ENCODE peak calls at places on chromosomes 12 and 14, in eight cellular contexts. N, Z, L, J, V, S, A and U are unnamed samples.

GRCh38 chr14:75561013-75561432 is 17.4 kb upstream of the FLVCR2 start:
- DNase-seq in Z (peak; percentile 71), V (no peak), N (peak; percentile 93), J (peak; percentile 56), A (peak; percentile 91), S (peak; percentile 83), L (peak; percentile 93), U (peak; percentile 84)

GRCh38 chr12:108667349-108667748 is 33.7 kb upstream of the SELPLG start:
- DNase-seq in V (no peak), Z (no peak), S (no peak), N (no peak), J (no peak), A (no peak), L (no peak), U (no peak)

GRCh38 chr12:120831648-120832267 is 72.4 kb downstream of the SPPL3 start:
- DNase-seq in V (no peak), L (no peak), N (no peak), J (no peak), Z (no peak), S (no peak), A (no peak), U (no peak)

GRCh38 chr14:65833256-65833880 is 420.8 kb downstream of the FUT8 start:
- DNase-seq in A (no peak), V (no peak), L (no peak), N (no peak), Z (peak; percentile 8), S (no peak), J (no peak), U (no peak)

GRCh38 chr12:13573698-13574321 is 377.3 kb downstream of the EMP1 start:
- DNase-seq in J (no peak), A (no peak), N (peak; percentile 52), V (no peak), S (peak; percentile 71), Z (peak; percentile 92), L (peak; percentile 75), U (peak; percentile 80)

GRCh38 chr12:62834971-62835547 is 99.9 kb downstream of the PPM1H start:
- DNase-seq in N (peak; percentile 50), V (no peak), J (no peak), Z (peak; percentile 71), L (no peak), S (peak; percentile 25), A (no peak), U (no peak)

GRCh38 chr12:50572760-50573159 is 68.0 kb downstream of the DIP2B start:
- DNase-seq in J (no peak), S (no peak), N (no peak), Z (no peak), L (no peak), A (no peak), V (no peak), U (no peak)

GRCh38 chr12:54060975-54061778 is 7.5 kb downstream of the HOXC4 start:
- DNase-seq in A (no peak), S (no peak), N (no peak), V (no peak), L (peak; percentile 93), Z (peak; percentile 52), J (no peak), U (no peak)

GRCh38 chr14:98752660-98753059 is 519.3 kb downstream of the BCL11B start:
- DNase-seq in S (no peak), N (no peak), Z (no peak), L (no peak), J (no peak), A (no peak), V (no peak), U (no peak)

GRCh38 chr12:89216141-89216952 is 136.0 kb downstream of the DUSP6 start:
- DNase-seq in Z (no peak), S (no peak), L (no peak), A (no peak), N (no peak), J (no peak), V (no peak), U (no peak)

GRCh38 chr14:38138581-38139138 is 69.0 kb upstream of the SSTR1 start:
- DNase-seq in V (no peak), A (no peak), J (no peak), Z (peak; percentile 26), N (peak; percentile 48), S (no peak), L (no peak), U (peak; percentile 27)

GRCh38 chr12:52054231-52054837 is 3.1 kb downstream of the NR4A1 start:
- DNase-seq in V (no peak), Z (no peak), A (no peak), N (no peak), L (no peak), J (no peak), S (peak; percentile 42), U (no peak)

DNA sequence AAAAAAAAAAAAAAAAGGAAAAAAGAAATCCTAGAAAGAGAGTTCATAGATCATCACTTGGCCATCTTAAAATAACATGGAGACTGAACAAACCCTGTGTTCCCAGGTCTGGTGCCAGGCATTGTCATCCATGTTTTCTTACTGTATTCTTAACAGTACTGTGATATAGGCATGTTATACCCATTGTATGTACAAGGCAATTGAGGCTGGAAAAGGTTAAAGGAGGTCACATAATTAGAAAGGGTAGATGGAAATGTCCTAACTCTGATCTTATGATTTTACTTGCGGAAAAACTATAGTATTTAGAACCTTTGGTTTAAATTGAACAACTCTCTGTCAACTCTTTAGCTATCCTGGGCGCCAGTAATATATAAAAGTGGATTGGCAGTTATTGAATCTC is 478.2 kb upstream of the RGS6 start:
- DNase-seq in J (no peak), A (no peak), V (no peak), L (no peak), N (no peak), Z (no peak), S (no peak), U (no peak)
- TF ChIP-seq CTCF in J (no peak), A (no peak), V (no peak), L (no peak), N (no peak), Z (no peak), S (no peak), U (no peak)

DNA sequence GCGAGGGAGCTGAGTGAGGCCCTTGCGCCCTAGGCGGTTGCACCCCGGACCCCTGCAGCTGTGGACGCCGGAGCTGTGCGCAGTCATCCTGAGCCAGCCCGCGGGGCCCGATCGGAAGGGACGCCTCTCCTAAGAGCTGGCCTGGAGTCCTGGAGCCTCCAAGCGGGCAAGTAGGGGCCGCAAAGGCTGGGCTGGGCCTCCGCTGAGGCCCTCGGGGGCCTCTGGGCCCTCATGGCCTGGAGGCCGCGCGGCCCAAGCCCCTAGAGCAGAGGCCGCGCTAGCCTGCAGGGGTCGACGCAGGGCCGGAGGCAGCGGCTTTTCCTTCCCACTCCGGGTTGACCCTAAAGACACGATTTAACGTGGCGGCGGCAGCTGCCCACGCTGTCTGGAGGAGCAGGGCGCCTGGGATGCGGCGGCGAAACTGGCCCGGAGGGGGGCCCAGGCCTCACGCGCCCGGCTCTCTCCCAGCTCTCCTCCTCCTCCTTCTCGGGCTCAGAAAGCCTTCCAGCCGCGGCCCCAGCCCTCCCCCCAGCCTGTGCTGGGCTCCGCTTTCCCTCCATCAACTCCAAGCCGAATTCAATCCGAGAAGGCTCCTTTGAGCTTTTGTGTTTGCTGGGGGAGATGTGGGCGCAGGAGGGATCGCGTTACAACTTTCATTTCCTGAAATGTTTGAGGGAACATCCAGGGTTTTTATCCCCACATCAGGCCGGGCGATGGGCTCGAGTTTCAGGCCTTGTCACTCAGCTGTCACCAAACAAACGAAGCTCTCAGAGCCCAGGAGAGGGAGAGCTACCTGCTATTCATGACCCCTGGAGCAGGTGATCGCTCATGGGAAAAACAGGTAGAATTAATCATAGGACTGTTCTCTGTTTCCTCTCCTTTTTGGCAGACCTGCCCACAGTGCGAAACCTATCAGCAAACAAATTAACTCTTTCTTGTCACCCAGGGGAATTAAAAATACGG is 11.5 kb downstream of the SIX1 start:
- DNase-seq in L (peak; percentile 87), A (peak; percentile 70), V (no peak), Z (no peak), J (no peak), N (peak; percentile 42), S (peak; percentile 40), U (no peak)
- H3K4me3 ChIP-seq in L (peak overlapping the region; percentile 65), A (no peak overlapping the region), V (peak overlapping the region; percentile 14), Z (peak overlapping the region; percentile 29), J (peak overlapping the region; percentile 43), N (no peak overlapping the region), S (peak overlapping the region; percentile 19), U (peak overlapping the region; percentile 16)

DNA sequence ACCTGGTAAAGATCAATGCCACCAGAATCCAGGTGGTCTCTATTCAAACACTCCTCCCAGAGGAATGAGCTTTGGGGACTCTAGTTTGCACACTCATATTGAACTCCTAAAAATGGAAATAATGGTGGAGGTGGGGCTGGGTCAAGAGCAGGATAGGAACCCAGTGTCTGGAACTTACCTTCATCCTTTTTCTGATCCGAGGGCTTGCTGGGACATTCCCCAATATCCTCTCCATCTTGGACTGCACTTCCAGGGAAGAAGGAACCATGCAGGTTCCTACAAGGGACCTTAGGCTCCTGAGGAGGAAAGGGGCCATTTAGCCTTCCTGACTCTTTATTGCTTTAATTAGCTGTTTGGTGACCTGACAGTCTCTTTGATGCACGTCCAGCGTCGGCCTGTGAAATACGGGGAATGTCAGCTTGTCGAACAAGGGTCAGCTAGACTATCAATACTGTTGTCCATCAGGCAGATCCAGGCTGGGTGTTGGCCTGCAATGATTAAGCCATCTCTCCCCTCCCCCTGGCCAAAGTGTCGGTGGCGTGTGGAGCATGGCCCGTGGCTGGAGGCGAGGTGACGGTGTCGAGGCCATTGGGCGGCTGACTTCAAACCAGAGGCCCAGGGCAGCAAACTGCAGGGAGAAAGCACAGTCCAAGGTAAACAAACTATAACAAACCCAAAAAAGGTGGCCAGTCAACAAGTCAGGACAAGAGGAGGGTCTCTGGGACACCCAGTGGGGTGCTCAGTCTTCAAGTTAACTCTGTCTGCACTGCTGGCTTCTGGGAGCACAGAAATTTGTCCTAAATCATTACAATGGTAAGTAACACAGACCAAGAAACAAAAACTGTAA is 405.2 kb upstream of the TBX3 start:
- DNase-seq in L (no peak), S (no peak), N (no peak), J (no peak), V (no peak), A (no peak), Z (no peak), U (no peak)
- TF ChIP-seq CTCF in L (no peak), S (no peak), N (no peak), J (no peak), V (no peak), A (no peak), Z (no peak), U (no peak)

DNA sequence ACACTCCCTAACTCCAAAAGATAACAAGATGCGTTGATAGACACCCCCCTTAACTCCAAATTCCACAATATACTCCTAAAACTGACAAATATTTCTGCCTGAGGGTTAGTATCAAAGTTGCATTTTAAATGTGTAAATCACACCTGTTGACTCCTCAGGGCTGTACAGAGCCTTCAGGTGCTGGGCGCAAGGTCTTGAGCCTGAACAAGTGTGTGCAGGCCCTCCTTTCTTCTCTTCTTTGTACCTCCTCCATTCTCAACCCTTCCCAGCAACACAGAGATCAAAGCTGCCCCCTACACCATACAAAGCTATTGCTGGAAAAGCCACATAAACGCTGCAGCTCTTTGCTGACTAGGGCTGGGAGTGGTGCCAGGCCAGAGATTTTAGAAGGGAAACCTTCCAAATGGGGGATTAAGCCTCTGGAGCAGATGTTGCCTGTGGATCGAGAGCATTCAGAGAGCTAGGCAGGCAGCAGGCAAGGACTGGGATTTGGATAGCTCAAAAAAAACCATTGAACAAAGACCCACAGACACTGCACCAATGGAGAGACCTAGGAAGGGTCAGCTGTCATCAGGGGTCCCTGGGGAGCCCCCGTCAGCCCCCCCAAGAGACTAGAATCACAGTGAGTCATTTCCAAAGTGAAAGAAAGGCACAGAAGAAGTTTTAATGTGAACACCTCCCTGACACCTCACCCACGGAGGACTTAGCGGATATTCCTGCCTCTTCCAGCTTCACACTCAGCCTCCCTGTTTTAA is 18.3 kb upstream of the SUSD6 start:
- DNase-seq in V (peak; percentile 70), Z (peak; percentile 69), L (no peak), A (no peak), N (no peak), J (no peak), S (peak; percentile 93), U (no peak)
- H3K4me3 ChIP-seq in V (peak overlapping the region; percentile 20), Z (no peak overlapping the region), L (peak overlapping the region; percentile 54), A (no peak overlapping the region), N (no peak overlapping the region), J (peak overlapping the region; percentile 7), S (no peak overlapping the region), U (peak overlapping the region; percentile 5)